ENCODE peak calls at places on chromosomes 16 and 17, in seven cellular contexts. S is T-helper 2 cell, X is COLO829, Z is endodermal cell, E is GM12865, C is dermis microvascular lymphatic vessel endothelial cell, M is AG04449. Q is an unnamed sample.

GRCh38 chr17:32876414-32877163 is at the start of gene MYO1D:
- DNase-seq in S (peak), X (no peak), Z (peak), E (peak), C (peak), M (no peak), Q (peak)

GRCh38 chr17:75515229-75515522 is 161 bp downstream of the CASKIN2 start:
- DNase-seq in S (no peak), X (no peak), Z (no peak), E (no peak), C (no peak), M (no peak), Q (no peak)

GRCh38 chr17:45894022-45894784 is at the start of gene MAPT:
- DNase-seq in S (peak), X (peak), Z (peak), E (peak), C (peak), M (peak), Q (peak)

GRCh38 chr17:27446569-27447301 is 9.5 kb upstream of the KSR1 start:
- DNase-seq in S (no peak), X (no peak), Z (no peak), E (no peak), C (peak), M (peak), Q (no peak)

GRCh38 chr17:38917259-38917658 is 8.2 kb upstream of the LASP1NB start:
- DNase-seq in S (no peak), X (no peak), Z (no peak), E (no peak), C (no peak), M (no peak), Q (no peak)

GRCh38 chr17:8318536-8318935 is 8.5 kb downstream of the ARHGEF15 start:
- DNase-seq in S (no peak), X (no peak), Z (no peak), E (no peak), C (no peak), M (no peak), Q (no peak)

GRCh38 chr17:78736526-78737079 is 45.5 kb downstream of the CYTH1 start:
- DNase-seq in S (peak), X (no peak), Z (peak), E (peak), C (peak), M (no peak), Q (peak)

GRCh38 chr16:20323591-20324117 is 3.7 kb downstream of the GP2 start:
- DNase-seq in S (no peak), X (no peak), Z (no peak), E (no peak), C (no peak), M (no peak), Q (peak)

GRCh38 chr17:42798011-42798382 is 507 bp downstream of the COA3 start:
- DNase-seq in S (no peak), X (no peak), Z (no peak), E (no peak), C (no peak), M (no peak), Q (no peak)

GRCh38 chr16:306911-307370 is 24.0 kb downstream of the PDIA2 start:
- DNase-seq in S (no peak), X (no peak), Z (no peak), E (no peak), C (no peak), M (no peak), Q (no peak)

GRCh38 chr16:87784812-87785211 is 19.0 kb upstream of the KLHDC4 start:
- DNase-seq in S (no peak), X (no peak), Z (peak), E (no peak), C (no peak), M (no peak), Q (no peak)

GRCh38 chr16:65120811-65121721 is 797 bp downstream of the CDH11 start:
- DNase-seq in S (no peak), X (no peak), Z (peak), E (no peak), C (no peak), M (no peak), Q (no peak)

GRCh38 chr17:36837616-36838272 is 99.5 kb upstream of the LHX1 start:
- DNase-seq in S (no peak), X (no peak), Z (peak), E (no peak), C (no peak), M (no peak), Q (no peak)

GRCh38 chr16:88917146-88917914 is 50.9 kb upstream of the PABPN1L start:
- DNase-seq in S (no peak), X (no peak), Z (peak), E (no peak), C (no peak), M (no peak), Q (no peak)

GRCh38 chr16:8962393-8963009 is 1.2 kb downstream of the USP7 start:
- DNase-seq in S (peak), X (no peak), Z (peak), E (peak), C (peak), M (no peak), Q (no peak)

GRCh38 chr17:75509528-75510258 is 5.6 kb downstream of the CASKIN2 start:
- DNase-seq in S (no peak), X (no peak), Z (no peak), E (no peak), C (peak), M (no peak), Q (no peak)

GRCh38 chr17:48725005-48725293 is 2.0 kb downstream of the PRAC2 start:
- DNase-seq in S (no peak), X (no peak), Z (no peak), E (no peak), C (no peak), M (no peak), Q (no peak)

GRCh38 chr16:66874079-66874775 is 6.1 kb upstream of the PDP2 start:
- DNase-seq in S (no peak), X (no peak), Z (no peak), E (peak), C (no peak), M (no peak), Q (no peak)

GRCh38 chr16:30053376-30054015 is 12.1 kb upstream of the ALDOA start:
- DNase-seq in S (no peak), X (peak), Z (peak), E (no peak), C (peak), M (no peak), Q (peak)

GRCh38 chr17:5557485-5557884 is 26.8 kb downstream of the NLRP1 start:
- DNase-seq in S (no peak), X (no peak), Z (no peak), E (no peak), C (no peak), M (peak), Q (no peak)

GRCh38 chr16:27290582-27290981 is 22.0 kb upstream of the NSMCE1 start:
- DNase-seq in S (no peak), X (no peak), Z (no peak), E (no peak), C (no peak), M (no peak), Q (no peak)

GRCh38 chr16:85441189-85441889 is 171.8 kb upstream of the GSE1 start:
- DNase-seq in S (no peak), X (no peak), Z (no peak), E (peak), C (no peak), M (no peak), Q (no peak)

GRCh38 chr17:47287639-47288038 is 34.0 kb downstream of the ITGB3 start:
- DNase-seq in S (no peak), X (no peak), Z (no peak), E (peak), C (no peak), M (no peak), Q (no peak)

Q was measured in NCI-H510A treated with DMSO at 0.1 percent for 48 hours.